ENCODE peak calls at places on chromosomes 12 and 14, in six cellular contexts. A is RPMI8226; F is HT1080; R is stimulated activated CD4-positive, alpha-beta T cell treated with anti-CD3 and anti-CD28 coated beads, TNF-alpha, amount 100 ng/mL, for 1 hour; X is NCI-H1105 treated with DMSO at 0.1 percent for 48 hours; D is stomach. I is an unnamed sample.

GRCh38 chr14:81388236-81388801 is 11.8 kb downstream of the STON2 start:
- DNase-seq in A (no peak), D (no peak), F (no peak), R (no peak), X (no peak), I (no peak)

GRCh38 chr12:113899042-113899843 is 66.9 kb downstream of the RBM19 start:
- DNase-seq in A (no peak), D (no peak), F (no peak), R (no peak), X (no peak), I (no peak)

GRCh38 chr14:64556526-64556925 is 6.8 kb downstream of the PPP1R36 start:
- DNase-seq in D (no peak), X (no peak), A (no peak), R (no peak), F (peak), I (no peak)

GRCh38 chr12:121400332-121401139 is 618 bp downstream of the RNF34 start:
- DNase-seq in R (peak), D (peak), X (peak), A (peak), F (peak), I (peak)

GRCh38 chr12:25655702-25656101 is 102.6 kb upstream of the LMNTD1 start:
- DNase-seq in A (no peak), D (no peak), R (no peak), X (no peak), F (no peak), I (no peak)

GRCh38 chr12:106722854-106723253 is 51.6 kb upstream of the RIC8B start:
- DNase-seq in F (no peak), D (no peak), A (no peak), X (no peak), R (no peak), I (no peak)

GRCh38 chr14:20417250-20418186 is 4.2 kb upstream of the TEP1 start:
- DNase-seq in D (no peak), F (no peak), X (peak), R (no peak), A (no peak), I (no peak)

GRCh38 chr12:68910128-68910527 is 22.8 kb downstream of the CPM start:
- DNase-seq in F (no peak), R (no peak), X (no peak), D (no peak), A (no peak), I (no peak)

GRCh38 chr12:14756331-14757143 is 46.7 kb downstream of the WBP11 start:
- DNase-seq in D (peak), X (no peak), R (no peak), A (peak), F (peak), I (no peak)

GRCh38 chr12:57230381-57231155 is 1.1 kb downstream of the SHMT2 start:
- DNase-seq in D (no peak), X (no peak), F (no peak), R (no peak), A (no peak), I (no peak)

GRCh38 chr12:115871714-115872113 is 405.8 kb downstream of the MED13L start:
- DNase-seq in D (no peak), X (peak), R (no peak), F (peak), A (peak), I (peak)

GRCh38 chr14:75660238-75660629 is 442 bp downstream of the ERG28 start:
- DNase-seq in D (no peak), R (no peak), F (no peak), A (no peak), X (no peak), I (peak)

GRCh38 chr12:51450816-51451215 is 26.2 kb downstream of the SLC4A8 start:
- DNase-seq in X (no peak), D (no peak), A (no peak), R (no peak), F (no peak), I (no peak)

GRCh38 chr12:65100140-65100539 is 21.0 kb downstream of the WIF1 start:
- DNase-seq in X (no peak), A (no peak), F (peak), D (no peak), R (no peak), I (no peak)

GRCh38 chr14:64723691-64724577 is 19.7 kb downstream of the PLEKHG3 start:
- DNase-seq in R (no peak), D (no peak), A (no peak), X (no peak), F (no peak), I (no peak)

GRCh38 chr12:120190985-120191480 is 3.5 kb downstream of the GCN1 start:
- DNase-seq in D (no peak), A (no peak), F (no peak), X (no peak), R (no peak), I (no peak)

GRCh38 chr14:29461131-29461530 is 466.5 kb downstream of the PRKD1 start:
- DNase-seq in F (no peak), D (no peak), R (no peak), X (no peak), A (no peak), I (no peak)

GRCh38 chr14:93912785-93913184 is 14.4 kb upstream of the FAM181A start:
- DNase-seq in D (no peak), R (no peak), A (no peak), F (no peak), X (no peak), I (no peak)

GRCh38 chr12:99960312-99960711 is 24.4 kb downstream of the ANKS1B start:
- DNase-seq in F (no peak), R (no peak), X (peak), A (peak), D (no peak), I (no peak)

GRCh38 chr12:125861299-125862281 is 796.4 kb downstream of the AACS start:
- DNase-seq in D (peak), X (no peak), R (no peak), F (no peak), A (peak), I (no peak)

GRCh38 chr14:61218765-61219164 is 62.4 kb downstream of the TMEM30B start:
- DNase-seq in X (no peak), R (no peak), D (no peak), F (no peak), A (no peak), I (no peak)

GRCh38 chr12:51328587-51328986 is 4.6 kb upstream of the BIN2 start:
- DNase-seq in F (no peak), D (no peak), A (no peak), X (no peak), R (no peak), I (no peak)

GRCh38 chr12:95215925-95216324 is 1.3 kb downstream of the FGD6 start:
- DNase-seq in F (peak), A (no peak), R (no peak), X (peak), D (no peak), I (peak)

GRCh38 chr12:117072736-117073475 is 26.3 kb downstream of the TESC start:
- DNase-seq in F (no peak), D (no peak), R (no peak), X (no peak), A (no peak), I (no peak)

GRCh38 chr14:90758959-90759358 is 57.3 kb downstream of the TTC7B start:
- DNase-seq in R (no peak), F (no peak), X (no peak), A (no peak), D (peak), I (no peak)

GRCh38 chr12:3229577-3229976 is 152.4 kb downstream of the TSPAN9 start:
- DNase-seq in A (no peak), X (no peak), D (no peak), F (no peak), R (no peak), I (peak)

GRCh38 chr12:131283191-131283861 is 329.6 kb downstream of the ADGRD1 start:
- DNase-seq in R (no peak), A (no peak), X (no peak), F (no peak), D (no peak), I (no peak)

GRCh38 chr14:38143651-38144505 is 63.8 kb upstream of the SSTR1 start:
- DNase-seq in F (peak), X (no peak), A (no peak), D (no peak), R (no peak), I (no peak)